ENCODE peak calls at places on chromosomes 3 and 15, in nine cellular contexts. V is NCI-H1092; S is KBM-7; N is uterus; L is activated effector memory CD4-positive, alpha-beta T cell treated with anti-CD3 and anti-CD28 coated beads, Interleukin-2, amount 50 U/mL, for 16 hours; F is germinal center; G is stimulated activated naive B cell treated with anti-CD40 and anti-IgM and Interleukin-4, amounts not matched to agents 10 μg/mL and 1 μg/mL and 100 μg/mL, for 72 hours; T is hepatic stellate cell; K is activated CD4-positive, alpha-beta T cell treated with anti-CD3 and anti-CD28 coated beads, Interleukin-2, amount 50 U/mL, for 1 hour. E is an unnamed sample.

GRCh38 chr15:95793226-95793625 is 537.3 kb upstream of the NR2F2 start:
- DNase-seq in V (no peak), S (no peak), N (no peak), L (no peak), F (no peak), G (no peak), T (no peak), K (no peak), E (no peak)

GRCh38 chr15:75577401-75578205 is 1.5 kb downstream of the PTPN9 start:
- DNase-seq in V (no peak), S (peak; percentile 38), N (no peak), L (no peak), F (no peak), G (no peak), T (no peak), K (no peak), E (no peak)

GRCh38 chr3:113264249-113264648 is 52.9 kb downstream of the BOC start:
- DNase-seq in V (peak; percentile 76), S (no peak), N (peak; percentile 8), L (no peak), F (no peak), G (no peak), T (no peak), K (no peak), E (no peak)

GRCh38 chr3:59876533-59877062 is 826.8 kb upstream of the CFAP20DC start:
- DNase-seq in V (no peak), S (no peak), N (no peak), L (no peak), F (no peak), G (no peak), T (no peak), K (no peak), E (no peak)

GRCh38 chr15:64149424-64150235 is 1.9 kb upstream of the SNX22 start:
- DNase-seq in V (no peak), S (peak; percentile 50), N (no peak), L (peak; percentile 60), F (peak; percentile 45), G (no peak), T (no peak), K (no peak), E (peak; percentile 57)

GRCh38 chr3:133038731-133039398 is 674 bp downstream of the TMEM108 start:
- DNase-seq in V (no peak), S (no peak), N (peak; percentile 15), L (no peak), F (no peak), G (no peak), T (peak; percentile 31), K (no peak), E (peak; percentile 85)

GRCh38 chr15:96381463-96381862 is 51.0 kb downstream of the NR2F2 start:
- DNase-seq in V (no peak), S (no peak), N (no peak), L (no peak), F (no peak), G (no peak), T (no peak), K (no peak), E (no peak)

GRCh38 chr3:110526732-110527727 is 544.6 kb upstream of the NECTIN3 start:
- DNase-seq in V (no peak), S (no peak), N (no peak), L (no peak), F (no peak), G (no peak), T (peak; percentile 27), K (no peak), E (no peak)